ENCODE peak calls at places on chromosomes 12 and 14, in four cellular contexts. U, X, B and N are unnamed samples.

GRCh38 chr12:19130224-19131019 is 889 bp downstream of the PLEKHA5 start:
- DNase-seq in U (peak), B (no peak), X (no peak), N (peak)

GRCh38 chr12:121530600-121531355 is 50.0 kb downstream of the KDM2B start:
- DNase-seq in X (peak), B (peak), U (peak), N (no peak)

GRCh38 chr12:81758421-81759214 is 532 bp downstream of the PPFIA2 start:
- DNase-seq in U (peak), X (no peak), B (no peak), N (peak)

GRCh38 chr14:76917158-76917596 is 91.0 kb downstream of the LRRC74A start:
- DNase-seq in B (no peak), X (no peak), U (peak), N (peak)

GRCh38 chr12:90622431-90622830 is 332.5 kb downstream of the CCER1 start:
- DNase-seq in B (no peak), U (peak), X (peak), N (no peak)

GRCh38 chr12:7642876-7643309 is 22.8 kb downstream of the APOBEC1 start:
- DNase-seq in B (no peak), U (peak), X (no peak), N (peak)

GRCh38 chr12:11653215-11653753 is 3.8 kb downstream of the ETV6 start:
- DNase-seq in U (no peak), B (no peak), X (no peak), N (no peak)

GRCh38 chr12:66900616-66901015 is 221.7 kb upstream of the GRIP1 start:
- DNase-seq in X (no peak), U (no peak), B (no peak), N (no peak)

GRCh38 chr14:92960706-92961566 is 38.0 kb downstream of the CHGA start:
- DNase-seq in X (no peak), U (peak), B (no peak), N (no peak)

GRCh38 chr12:107929436-107929835 is 154.9 kb downstream of the ASCL4 start:
- DNase-seq in X (no peak), U (peak), B (peak), N (peak)

GRCh38 chr12:27762757-27763156 is 17.3 kb upstream of the KLHL42 start:
- DNase-seq in X (no peak), B (no peak), U (no peak), N (no peak)

GRCh38 chr12:105076098-105076497 is 8.2 kb downstream of the ALDH1L2 start:
- DNase-seq in B (no peak), U (no peak), X (peak), N (no peak)

GRCh38 chr12:70045036-70045435 is 198.2 kb upstream of the CNOT2 start:
- DNase-seq in U (no peak), B (no peak), X (peak), N (no peak)

GRCh38 chr14:68521557-68521901 is 271.3 kb downstream of the ZFP36L1 start:
- DNase-seq in U (no peak), X (no peak), B (no peak), N (no peak)

GRCh38 chr14:52265248-52265647 is 2.2 kb upstream of the PTGDR start:
- DNase-seq in X (no peak), B (no peak), U (no peak), N (no peak)

GRCh38 chr12:78331764-78332163 is 501.1 kb downstream of the NAV3 start:
- DNase-seq in U (peak), B (no peak), X (no peak), N (peak)

GRCh38 chr12:96503971-96504370 is 14.6 kb downstream of the CFAP54 start:
- DNase-seq in X (no peak), B (no peak), U (no peak), N (no peak)

GRCh38 chr12:122981036-122981471 is 573 bp downstream of the ARL6IP4 start:
- DNase-seq in B (no peak), U (peak), X (no peak), N (peak)

GRCh38 chr12:122983789-122984515 is 3.5 kb downstream of the ARL6IP4 start:
- DNase-seq in B (no peak), X (no peak), U (no peak), N (no peak)

GRCh38 chr12:122982963-122983788 is 2.7 kb downstream of the ARL6IP4 start:
- DNase-seq in U (no peak), X (no peak), B (no peak), N (no peak)

GRCh38 chr12:122981587-122982493 is 1.4 kb downstream of the ARL6IP4 start:
- DNase-seq in U (no peak), B (no peak), X (no peak), N (no peak)

GRCh38 chr12:122982494-122982850 is 2.0 kb downstream of the ARL6IP4 start:
- DNase-seq in B (no peak), X (no peak), U (no peak), N (no peak)
- H3K4me3 ChIP-seq in B (no peak), X (peak), U (no peak), N (no peak)

GRCh38 chr14:99602054-99602787 is 1.8 kb downstream of the CCDC85C start:
- DNase-seq in X (no peak), B (no peak), U (no peak), N (peak)

GRCh38 chr14:99600232-99600888 is 3.6 kb downstream of the CCDC85C start:
- DNase-seq in U (peak), X (no peak), B (no peak), N (no peak)

GRCh38 chr14:99602788-99603415 is 1.1 kb downstream of the CCDC85C start:
- DNase-seq in U (no peak), X (no peak), B (no peak), N (peak)

GRCh38 chr14:99599440-99599839 is 4.6 kb downstream of the CCDC85C start:
- DNase-seq in B (no peak), X (no peak), U (no peak), N (no peak)

GRCh38 chr14:99601301-99601945 is 2.6 kb downstream of the CCDC85C start:
- DNase-seq in U (no peak), X (no peak), B (peak), N (no peak)
- H3K4me3 ChIP-seq in U (no peak), X (no peak), B (peak), N (peak)

GRCh38 chr12:3975652-3976051 is 102.5 kb upstream of the PARP11 start:
- DNase-seq in X (no peak), U (no peak), B (no peak), N (no peak)
- H3K4me3 ChIP-seq in X (no peak), U (no peak), B (no peak), N (no peak)

DNA sequence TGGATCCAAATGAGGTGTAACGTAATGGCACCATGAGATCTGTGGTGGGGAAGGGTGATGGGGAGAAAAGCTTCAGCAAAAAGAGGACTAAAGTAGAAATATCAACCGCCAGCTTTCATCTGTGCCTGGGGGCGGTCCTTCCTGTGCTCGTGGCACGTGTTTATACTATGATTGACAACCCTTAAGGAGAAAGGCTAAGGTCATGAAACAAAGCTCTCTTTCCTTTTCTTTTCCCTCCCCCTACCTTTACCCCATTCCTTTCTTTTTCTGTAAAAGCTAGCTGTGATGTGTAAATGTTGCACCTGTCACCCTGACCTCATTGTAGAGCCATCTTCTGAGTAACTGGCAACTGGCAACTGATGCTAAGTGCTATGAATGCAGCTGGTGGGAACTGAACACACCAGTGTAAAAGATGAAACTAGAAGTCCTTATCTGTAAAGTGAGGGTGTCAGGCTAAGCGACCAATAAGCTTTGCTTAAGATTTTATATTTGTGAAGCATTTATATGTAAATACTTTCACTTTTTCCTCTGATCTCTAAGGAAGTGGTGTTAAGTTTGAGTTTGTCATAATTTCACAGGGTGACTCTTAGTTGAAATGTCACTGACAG is 102.8 kb upstream of the BCAT1 start:
- DNase-seq in B (no peak), U (no peak), X (no peak), N (no peak)
- H3K4me3 ChIP-seq in B (no peak), U (no peak), X (no peak), N (no peak)

DNA sequence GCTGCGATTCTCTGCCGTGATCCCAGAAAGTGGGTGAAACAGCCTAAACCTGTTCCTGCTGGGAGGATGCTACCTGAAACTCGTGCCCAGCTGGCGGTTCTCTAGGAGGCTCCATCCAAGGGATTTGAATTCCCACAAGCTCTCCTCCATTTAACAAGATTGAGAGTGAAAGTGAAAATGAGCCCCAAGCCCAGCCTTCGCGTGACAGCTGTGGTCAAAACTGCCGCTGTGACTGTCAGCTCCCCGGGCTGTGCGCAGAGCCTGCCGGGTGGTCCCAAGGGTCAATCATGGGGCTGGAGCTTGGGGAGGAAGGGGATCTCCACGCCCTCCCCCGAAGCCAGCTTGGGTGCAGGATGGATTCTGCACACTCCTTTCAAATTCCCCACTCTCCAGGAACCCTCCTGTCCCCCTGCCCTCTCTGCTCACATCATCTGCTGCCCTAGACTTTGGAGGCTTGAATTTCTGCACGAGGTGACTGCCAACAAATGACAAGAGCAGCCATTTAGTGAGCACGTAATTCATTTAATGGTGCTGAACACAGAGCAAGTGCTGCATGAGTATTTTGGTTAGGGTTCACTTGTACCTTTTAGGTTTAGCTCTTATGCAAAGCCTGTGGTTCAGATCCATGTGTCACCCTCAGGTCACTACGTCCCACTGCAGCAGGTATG is 5.3 kb downstream of the ASB2 start:
- DNase-seq in X (no peak), U (no peak), B (no peak), N (no peak)
- H3K4me3 ChIP-seq in X (peak), U (no peak), B (no peak), N (no peak)

GRCh38 chr12:97960741-97961608 is 498.4 kb downstream of the RMST start:
- DNase-seq in X (no peak), U (peak), B (no peak), N (peak)
- H3K4me3 ChIP-seq in X (no peak), U (no peak), B (no peak), N (no peak)

DNA sequence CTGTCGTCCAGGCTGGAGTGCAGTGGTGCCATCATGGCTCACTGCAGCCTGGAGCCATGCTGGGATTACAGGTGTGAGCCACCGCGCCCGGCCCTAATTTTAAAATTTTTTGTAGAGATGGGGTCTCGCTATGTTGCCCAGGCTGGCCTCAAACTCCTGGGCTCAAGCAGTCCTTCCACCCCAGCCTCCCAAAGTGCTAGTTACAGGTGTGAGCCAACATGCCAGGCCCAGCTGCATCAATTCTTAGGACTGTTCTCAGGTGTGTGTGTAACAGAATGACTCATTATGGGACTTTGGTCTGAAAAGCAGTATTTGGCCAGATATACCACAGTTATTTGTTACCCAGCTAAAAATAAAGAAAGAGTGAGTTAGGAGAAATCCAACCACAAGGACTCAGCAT is 17.4 kb downstream of the LETMD1 start:
- DNase-seq in B (no peak), X (no peak), U (no peak), N (no peak)
- H3K4me3 ChIP-seq in B (no peak), X (no peak), U (no peak), N (no peak)

DNA sequence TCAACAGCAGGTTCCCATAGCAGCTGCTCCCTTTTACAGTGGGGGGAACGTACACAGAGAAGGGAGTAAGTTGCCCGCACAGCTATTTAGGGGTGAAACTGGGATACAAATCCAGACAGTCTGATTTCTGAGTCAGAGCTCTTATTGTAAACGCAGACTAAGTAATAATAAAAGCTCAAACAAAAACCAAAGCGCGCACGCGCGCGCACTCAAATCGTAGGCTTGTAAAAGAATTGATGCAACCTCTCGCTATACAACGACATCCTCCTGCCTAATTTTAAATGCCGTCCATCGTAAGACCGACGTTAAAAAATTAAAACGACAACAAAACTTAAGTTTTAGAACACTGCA is 747 bp upstream of the DACT1 start:
- DNase-seq in X (peak), B (peak), U (no peak), N (peak)
- H3K4me3 ChIP-seq in X (peak), B (peak), U (no peak), N (peak)

DNA sequence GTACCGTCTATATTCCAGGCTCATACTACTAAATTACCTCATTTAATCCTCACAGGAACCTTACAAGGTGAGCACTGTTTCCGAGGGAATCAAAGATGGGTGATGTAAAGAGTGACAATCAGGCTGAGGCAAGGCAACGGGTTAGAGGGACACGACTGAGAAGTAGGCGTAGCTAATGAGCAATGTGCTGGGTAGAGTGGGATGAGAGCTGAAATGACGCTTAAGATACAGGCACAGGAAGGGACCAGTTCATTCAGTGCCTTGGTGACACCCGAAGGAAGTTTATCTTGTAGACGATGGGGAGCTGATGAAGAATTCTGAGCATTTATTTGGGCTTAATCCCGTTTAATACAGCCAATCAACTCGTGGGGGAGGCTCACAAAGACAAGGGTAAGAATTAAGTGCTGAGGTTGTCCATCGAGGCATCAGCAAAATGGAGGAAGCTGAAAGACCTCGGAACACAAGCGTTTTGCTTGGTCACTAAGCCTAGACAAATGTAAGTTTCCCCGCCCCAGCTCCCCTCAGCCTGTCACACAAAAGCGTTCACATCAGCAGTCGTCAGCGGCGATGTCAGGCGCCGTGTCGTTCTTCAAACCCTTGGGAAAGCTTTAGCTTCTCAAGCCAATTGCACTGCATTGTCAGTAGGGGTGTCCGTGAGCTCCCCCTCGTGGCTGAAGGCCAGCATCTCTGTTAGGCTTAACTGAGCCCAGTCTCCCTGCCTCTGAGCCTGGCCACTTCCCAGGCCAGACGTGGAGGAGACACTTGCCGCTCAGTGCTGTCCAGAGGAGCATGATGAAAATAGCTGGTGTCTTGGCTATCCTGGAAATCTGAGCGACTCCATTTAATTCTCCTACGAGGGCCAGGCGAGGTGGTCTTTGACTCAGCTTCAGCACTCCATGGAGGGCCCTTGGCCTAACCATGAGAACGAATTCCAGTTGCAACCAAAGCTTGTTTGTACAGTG is 288.5 kb upstream of the G2E3 start:
- DNase-seq in U (peak), X (peak), B (peak), N (peak)
- H3K4me3 ChIP-seq in U (peak), X (peak), B (peak), N (peak)

GRCh38 chr12:132121283-132121682 is 22.8 kb downstream of the DDX51 start:
- DNase-seq in B (no peak), U (no peak), X (no peak), N (no peak)
- H3K4me3 ChIP-seq in B (no peak), U (no peak), X (no peak), N (no peak)